ENCODE peak calls at places on chromosomes 6 and 20, in four cellular contexts. I is fibroblast of the aortic adventitia, J is astrocyte of the cerebellum, S is NCI-H1105. F is an unnamed sample.

GRCh38 chr6:4472222-4472621 is 304.0 kb upstream of the CDYL start:
- DNase-seq in J (no peak), S (no peak), I (no peak), F (no peak)

GRCh38 chr20:19783966-19784401 is 25.9 kb downstream of the RIN2 start:
- DNase-seq in S (no peak), I (peak), J (no peak), F (peak)

GRCh38 chr6:81754906-81755305 is 2.4 kb upstream of the TENT5A start:
- DNase-seq in J (no peak), S (no peak), I (no peak), F (no peak)

GRCh38 chr6:34475167-34476047 is 9.5 kb downstream of the PACSIN1 start:
- DNase-seq in I (no peak), J (no peak), S (no peak), F (no peak)

GRCh38 chr6:34005845-34006644 is 139.8 kb downstream of the GRM4 start:
- DNase-seq in I (no peak), S (no peak), J (no peak), F (no peak)

GRCh38 chr6:132818404-132819359 is 4.3 kb downstream of the RPS12 start:
- DNase-seq in I (peak), S (no peak), J (no peak), F (no peak)

GRCh38 chr6:138765896-138766487 is 7.6 kb upstream of the CCDC28A start:
- DNase-seq in S (peak), J (peak), I (peak), F (no peak)

GRCh38 chr20:47355489-47356219 is 845 bp downstream of the ZMYND8 start:
- DNase-seq in S (no peak), J (no peak), I (peak), F (peak)

GRCh38 chr20:17619351-17620093 is 49.6 kb downstream of the DSTN start:
- DNase-seq in I (no peak), J (no peak), S (no peak), F (no peak)